ENCODE peak calls at places on chromosomes 6 and 20, in four cellular contexts. H is neural crest cell, F is adrenal gland, S is NCI-H187 treated with DMSO at 0.1 percent for 48 hours. D is an unnamed sample.

GRCh38 chr6:42724825-42725224 is 2.4 kb upstream of the PRPH2 start:
- DNase-seq in S (no peak), H (no peak), F (no peak), D (no peak)

GRCh38 chr20:32238483-32239425 is 31.1 kb downstream of the POFUT1 start:
- DNase-seq in S (no peak), F (no peak), H (no peak), D (no peak)

GRCh38 chr6:79269877-79270276 is 35.4 kb upstream of the HMGN3 start:
- DNase-seq in S (no peak), F (no peak), H (no peak), D (no peak)

GRCh38 chr6:6878921-6879585 is 228.7 kb upstream of the RREB1 start:
- DNase-seq in S (no peak), F (no peak), H (no peak), D (no peak)

GRCh38 chr20:45402946-45403345 is 5.1 kb upstream of the DBNDD2 start:
- DNase-seq in S (no peak), F (no peak), H (no peak), D (no peak)

GRCh38 chr6:7343546-7344475 is 30.8 kb upstream of the SSR1 start:
- DNase-seq in H (no peak), S (no peak), F (no peak), D (no peak)

GRCh38 chr6:90541221-90541620 is 45.7 kb downstream of the MAP3K7 start:
- DNase-seq in H (no peak), S (no peak), F (no peak), D (no peak)

GRCh38 chr20:63893999-63894357 is 948 bp upstream of the DNAJC5 start:
- DNase-seq in F (no peak), H (no peak), S (no peak), D (no peak)

GRCh38 chr6:145012039-145012662 is 723.2 kb downstream of the EPM2A start:
- DNase-seq in F (no peak), H (no peak), S (no peak), D (no peak)

GRCh38 chr20:32536861-32537656 is 48.1 kb downstream of the NOL4L start:
- DNase-seq in H (no peak), S (peak; percentile 50), F (peak; percentile 46), D (no peak)

GRCh38 chr6:136547336-136547735 is 2.9 kb downstream of the MAP7 start:
- DNase-seq in S (no peak), H (no peak), F (no peak), D (no peak)

GRCh38 chr20:49505518-49505917 is 23.1 kb upstream of the KCNB1 start:
- DNase-seq in F (peak; percentile 33), H (peak; percentile 61), S (peak; percentile 31), D (no peak)

GRCh38 chr6:145099713-145100112 is 635.6 kb downstream of the EPM2A start:
- DNase-seq in F (no peak), S (no peak), H (no peak), D (no peak)

GRCh38 chr20:63009044-63009961 is 2.5 kb upstream of the BHLHE23 start:
- DNase-seq in S (no peak), H (peak; percentile 90), F (peak; percentile 63), D (peak; percentile 49)

GRCh38 chr6:84213217-84213616 is 14.2 kb downstream of the CEP162 start:
- DNase-seq in H (no peak), F (no peak), S (no peak), D (no peak)

GRCh38 chr20:41198443-41198842 is 61.1 kb downstream of the PLCG1 start:
- DNase-seq in H (no peak), F (no peak), S (no peak), D (no peak)

GRCh38 chr6:81751388-81752083 is 945 bp downstream of the TENT5A start:
- DNase-seq in S (no peak), H (peak; percentile 53), F (peak; percentile 74), D (peak; percentile 44)

GRCh38 chr6:2749972-2750600 is 636 bp downstream of the MYLK4 start:
- DNase-seq in S (no peak), H (peak; percentile 71), F (peak; percentile 55), D (peak; percentile 44)

GRCh38 chr20:54062812-54063280 is 7.5 kb downstream of the BCAS1 start:
- DNase-seq in S (no peak), H (no peak), F (no peak), D (no peak)

D was measured in prostate gland.